ENCODE peak calls at places on chromosomes 4 and X, in six cellular contexts. P is non-pigmented ciliary epithelial cell; Y is HS-5; G is stimulated activated CD4-positive, alpha-beta T cell treated with anti-CD3 and anti-CD28 coated beads, Interleukin-4, amount 100 ng/mL, for 4 hours; I is C1 segment of cervical spinal cord; C is pancreas. E is an unnamed sample.

GRCh38 chr4:105474110-105474518 is 252 bp upstream of the PPA2 start:
- DNase-seq in P (no peak), Y (peak; percentile 46), G (peak; percentile 84), I (no peak), C (peak; percentile 89), E (no peak)

GRCh38 chr4:25756503-25756902 is 100.9 kb downstream of the SLC34A2 start:
- DNase-seq in P (no peak), Y (no peak), G (no peak), I (no peak), C (no peak), E (no peak)

GRCh38 chr4:53654300-53654758 is 63.0 kb upstream of the LNX1 start:
- DNase-seq in P (no peak), Y (no peak), G (no peak), I (no peak), C (no peak), E (no peak)

GRCh38 chr4:18198653-18199052 is 177.1 kb upstream of the LCORL start:
- DNase-seq in P (no peak), Y (no peak), G (no peak), I (no peak), C (no peak), E (no peak)

GRCh38 chr4:20305976-20306375 is 54.3 kb downstream of the SLIT2 start:
- DNase-seq in P (no peak), Y (no peak), G (no peak), I (no peak), C (no peak), E (no peak)

GRCh38 chr4:150231108-150231770 is 153.0 kb downstream of the DCLK2 start:
- DNase-seq in P (no peak), Y (no peak), G (no peak), I (no peak), C (no peak), E (no peak)

GRCh38 chr4:89397464-89397863 is 89.9 kb upstream of the GPRIN3 start:
- DNase-seq in P (no peak), Y (no peak), G (no peak), I (no peak), C (no peak), E (no peak)

GRCh38 chr4:187993827-187994226 is 1.7 kb upstream of the ZFP42 start:
- DNase-seq in P (no peak), Y (no peak), G (no peak), I (no peak), C (no peak), E (no peak)

GRCh38 chr4:4386736-4387392 is at the start of gene NSG1:
- DNase-seq in P (no peak), Y (no peak), G (peak; percentile 33), I (no peak), C (no peak), E (peak; percentile 48)

GRCh38 chrX:107547621-107548020 is 80.7 kb upstream of the PRPS1 start:
- DNase-seq in P (no peak), Y (no peak), G (no peak), I (no peak), C (no peak), E (no peak)

GRCh38 chrX:118847676-118848075 is 24.1 kb downstream of the ZCCHC12 start:
- DNase-seq in P (no peak), Y (no peak), G (no peak), I (no peak), C (no peak), E (no peak)

GRCh38 chrX:119606508-119607389 is 525 bp upstream of the NKRF start:
- DNase-seq in P (no peak), Y (no peak), G (no peak), I (no peak), C (no peak), E (no peak)

GRCh38 chr4:52005610-52006273 is 14.4 kb downstream of the LRRC66 start:
- DNase-seq in P (no peak), Y (no peak), G (no peak), I (no peak), C (no peak), E (no peak)

GRCh38 chrX:118973389-118974087 is 880 bp upstream of the LONRF3 start:
- DNase-seq in P (no peak), Y (no peak), G (no peak), I (peak; percentile 4), C (peak; percentile 33), E (no peak)

E was measured in stimulated activated naive CD4-positive, alpha-beta T cell treated with Interleukin-2 at 50 U/mL for 16 hours.